ENCODE peak calls at places on chromosomes 4 and X, in eight cellular contexts. Q is dorsolateral prefrontal cortex, O is stomach, W is endothelial cell, E is hepatocyte, R is endodermal cell, M is AG09319, P is tibial nerve. S is an unnamed sample.

GRCh38 chr4:181822005-181822375 is 421.2 kb upstream of the TENM3 start:
- DNase-seq in R (no peak), O (no peak), Q (no peak), W (no peak), E (no peak), P (no peak), M (no peak), S (no peak)

GRCh38 chr4:4859010-4859798 is at the start of gene MSX1:
- DNase-seq in Q (peak; percentile 85), W (peak; percentile 92), O (peak; percentile 87), P (peak; percentile 75), R (peak; percentile 97), E (peak; percentile 94), M (peak; percentile 77), S (peak; percentile 87)

GRCh38 chrX:15336023-15336413 is 695 bp upstream of the PIGA start:
- DNase-seq in R (no peak), O (no peak), Q (no peak), M (no peak), P (peak; percentile 7), W (peak; percentile 4), E (peak; percentile 54), S (no peak)

GRCh38 chr4:159012381-159012780 is 90.5 kb upstream of the RAPGEF2 start:
- DNase-seq in M (no peak), W (no peak), R (no peak), Q (no peak), P (no peak), O (no peak), E (no peak), S (no peak)

GRCh38 chr4:33411182-33411581 is 2691.0 kb downstream of the PCDH7 start:
- DNase-seq in P (no peak), O (no peak), Q (no peak), W (no peak), E (no peak), R (no peak), M (no peak), S (no peak)

GRCh38 chrX:13110427-13111324 is 66.3 kb upstream of the FAM9C start:
- DNase-seq in E (peak; percentile 78), M (peak; percentile 83), P (peak; percentile 63), W (no peak), Q (no peak), O (no peak), R (no peak), S (no peak)

GRCh38 chr4:8729408-8730149 is 137.0 kb downstream of the CPZ start:
- DNase-seq in P (no peak), O (no peak), E (no peak), M (no peak), Q (peak; percentile 9), R (peak; percentile 37), W (no peak), S (no peak)

GRCh38 chrX:147891886-147892285 is 19.8 kb upstream of the FMR1 start:
- DNase-seq in P (no peak), R (no peak), W (no peak), M (no peak), Q (no peak), O (no peak), E (no peak), S (no peak)

GRCh38 chr4:38310446-38311043 is 350.3 kb downstream of the PTTG2 start:
- DNase-seq in E (no peak), R (peak; percentile 50), O (no peak), W (no peak), Q (no peak), M (no peak), P (no peak), S (no peak)

GRCh38 chr4:82223715-82224114 is 150.1 kb downstream of the HNRNPD start:
- DNase-seq in E (no peak), M (no peak), O (no peak), P (peak; percentile 49), W (no peak), R (no peak), Q (no peak), S (no peak)

GRCh38 chr4:156931267-156931666 is 40.3 kb downstream of the PDGFC start:
- DNase-seq in Q (no peak), E (peak; percentile 26), W (no peak), R (no peak), O (no peak), P (no peak), M (peak; percentile 76), S (no peak)

GRCh38 chrX:53441531-53442321 is 7.6 kb upstream of the HSD17B10 start:
- DNase-seq in M (peak; percentile 29), E (peak; percentile 85), W (peak; percentile 65), R (peak; percentile 92), Q (peak; percentile 50), O (peak; percentile 84), P (peak; percentile 14), S (peak; percentile 82)

GRCh38 chr4:87375719-87376291 is 15.2 kb downstream of the HSD17B11 start:
- DNase-seq in R (no peak), M (peak; percentile 74), P (peak; percentile 77), E (peak; percentile 79), Q (no peak), W (no peak), O (peak; percentile 55), S (no peak)

GRCh38 chrX:36983831-36984230 is 24.3 kb upstream of the FAM47C start:
- DNase-seq in Q (no peak), E (no peak), W (no peak), O (no peak), R (peak; percentile 38), P (no peak), M (no peak), S (no peak)

GRCh38 chr4:139764192-139764591 is 98.6 kb downstream of the MGST2 start:
- DNase-seq in M (no peak), E (no peak), O (peak; percentile 45), W (no peak), P (no peak), Q (no peak), R (no peak), S (no peak)

GRCh38 chrX:153380691-153381090 is 20.5 kb downstream of the PNMA6E start:
- DNase-seq in O (no peak), P (no peak), Q (no peak), M (no peak), W (peak; percentile 9), E (no peak), R (no peak), S (no peak)

GRCh38 chrX:21509912-21510311 is 135.7 kb downstream of the CNKSR2 start:
- DNase-seq in Q (no peak), R (no peak), O (no peak), E (no peak), W (no peak), M (no peak), P (no peak), S (no peak)

GRCh38 chrX:80290834-80291233 is 129.4 kb upstream of the TENT5D start:
- DNase-seq in R (no peak), Q (no peak), W (no peak), O (no peak), M (no peak), P (no peak), E (no peak), S (no peak)

GRCh38 chr4:55636622-55636999 is 513 bp upstream of the NMU start:
- DNase-seq in E (no peak), M (no peak), R (peak; percentile 69), O (no peak), W (no peak), Q (no peak), P (no peak), S (no peak)
- TF ChIP-seq CTCF in E (no peak), M (no peak), R (no peak), O (no peak), W (no peak), Q (no peak), P (no peak), S (no peak)

GRCh38 chrX:120514236-120514635 is 45.1 kb upstream of the LAMP2 start:
- DNase-seq in M (no peak), E (peak; percentile 24), Q (no peak), W (peak; percentile 2), R (peak; percentile 42), P (no peak), O (no peak), S (no peak)
- TF ChIP-seq CTCF in M (peak; percentile 25), E (peak; percentile 39), Q (no peak), W (no peak), R (peak; percentile 66), P (no peak), O (no peak), S (peak; percentile 28)

DNA sequence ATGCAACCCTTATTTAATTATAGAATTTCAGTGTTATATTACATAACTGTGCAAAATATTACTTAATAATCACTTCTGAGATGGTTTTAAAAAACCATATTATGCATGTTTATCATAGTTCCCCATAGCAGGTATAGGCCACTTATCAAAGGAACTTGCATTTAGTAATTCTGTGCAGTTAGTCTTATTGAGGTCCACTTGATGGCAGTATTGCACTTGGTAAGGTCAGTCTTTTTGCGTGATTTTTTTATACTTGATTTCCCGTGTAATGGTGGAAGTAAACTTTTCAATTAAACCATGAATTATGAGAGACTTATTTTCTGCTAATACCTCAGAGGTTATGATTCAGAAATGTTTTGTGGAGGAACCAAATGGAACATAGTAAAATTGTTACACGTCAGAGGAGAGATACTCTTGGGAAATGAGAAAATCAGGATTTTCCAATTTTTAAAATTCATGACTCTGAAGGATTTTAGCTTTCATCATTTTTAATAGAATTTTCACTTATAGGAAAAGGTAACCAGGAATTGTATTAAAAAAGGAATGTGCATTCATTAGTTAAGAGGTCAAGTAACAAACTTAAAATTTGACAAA is 230.0 kb downstream of the CCSER1 start:
- DNase-seq in M (peak; percentile 14), O (no peak), Q (no peak), P (no peak), W (no peak), E (peak; percentile 58), R (no peak), S (no peak)
- TF ChIP-seq CTCF in M (peak; percentile 56), O (peak; percentile 21), Q (peak; percentile 20), P (peak; percentile 27), W (peak; percentile 34), E (peak; percentile 75), R (peak; percentile 86), S (peak; percentile 85)

GRCh38 chr4:112633477-112634235 is 3.1 kb downstream of the ZGRF1 start:
- DNase-seq in W (no peak), Q (no peak), O (no peak), R (no peak), P (no peak), E (peak; percentile 28), M (no peak), S (no peak)

GRCh38 chr4:112637552-112637866 is 566 bp downstream of the LARP7 start:
- DNase-seq in P (no peak), R (no peak), Q (no peak), E (no peak), O (no peak), W (no peak), M (no peak), S (no peak)

DNA sequence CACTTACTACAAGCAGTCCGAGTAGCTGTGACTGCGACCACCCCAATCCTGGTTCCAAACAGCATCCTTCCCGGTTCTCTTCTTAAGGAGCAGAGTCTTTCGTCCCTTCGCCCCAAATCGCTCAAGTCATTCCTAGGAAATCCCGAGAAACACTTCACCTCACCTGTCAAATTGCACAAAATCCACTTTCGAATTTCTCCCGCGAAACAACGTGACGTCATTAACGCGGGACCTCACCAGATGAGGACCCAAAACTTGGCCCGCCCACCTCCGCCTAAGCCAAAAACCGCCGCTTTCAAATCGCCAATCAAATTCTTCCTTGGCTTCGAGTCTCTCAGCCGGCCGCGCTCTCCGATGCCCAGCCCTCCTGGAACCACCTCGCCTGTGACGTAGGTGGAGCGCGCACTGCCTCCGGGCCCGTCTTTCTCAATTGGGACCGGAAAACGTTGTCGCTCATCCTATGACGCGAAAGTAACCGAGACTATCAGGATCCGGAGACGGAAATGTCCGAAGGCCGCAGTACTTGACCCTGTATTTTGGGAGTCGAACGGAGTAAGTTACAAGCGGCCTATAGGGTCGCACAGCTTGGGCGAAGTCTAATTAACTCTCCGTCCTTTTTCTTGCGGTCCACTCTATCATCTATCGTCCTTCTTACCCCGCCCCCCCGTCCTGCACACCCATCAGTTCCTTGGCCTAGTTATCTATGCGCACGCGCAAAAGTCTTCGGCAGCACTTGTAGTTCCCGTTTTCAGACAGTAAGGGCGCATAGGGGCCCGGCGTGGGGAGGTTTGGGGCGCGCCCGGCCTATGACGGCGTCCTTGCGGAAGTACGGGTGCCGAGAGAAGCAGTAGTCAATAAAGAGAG is at the start of the genes LARP7 and ZGRF1:
- DNase-seq in W (peak; percentile 94), E (peak; percentile 99), O (peak; percentile 99), M (peak; percentile 97), R (peak; percentile 99), Q (peak; percentile 98), P (peak; percentile 99), S (peak; percentile 38)
- TF ChIP-seq CTCF in W (peak; percentile 54), E (peak; percentile 74), O (peak; percentile 87), M (peak; percentile 67), R (peak; percentile 87), Q (peak; percentile 72), P (peak; percentile 98), S (peak; percentile 76)